ENCODE peak calls at places on chromosome 12, in eight cellular contexts. S is kidney; B is left ventricle myocardium inferior; A is COR-L47; K is cardiac fibroblast; M is Caki2; F is stimulated activated CD4-positive, alpha-beta T cell treated with anti-CD3 and anti-CD28 coated beads, Interleukin-1b, Interleukin-23, amount 100 ng/mL, for 24 hours; X is HCEC 1CT. W is an unnamed sample.

GRCh38 chr12:57755454-57756372 is 810 bp downstream of the MARCHF9 start:
- DNase-seq in M (no peak), S (peak; percentile 84), A (peak; percentile 54), B (peak; percentile 28), F (no peak), K (no peak), X (peak; percentile 0), W (no peak)

GRCh38 chr12:109458771-109459208 is 18.3 kb downstream of the KCTD10 start:
- DNase-seq in B (no peak), S (no peak), A (peak; percentile 9), M (no peak), K (peak; percentile 51), F (no peak), X (no peak), W (peak; percentile 69)

GRCh38 chr12:131942671-131943070 is 7.1 kb upstream of the EP400 start:
- DNase-seq in K (no peak), S (peak; percentile 29), M (no peak), B (no peak), A (no peak), X (no peak), F (no peak), W (no peak)

GRCh38 chr12:52004042-52004648 is 2.6 kb upstream of the TAMALIN start:
- DNase-seq in X (peak; percentile 47), F (no peak), A (peak; percentile 82), K (peak; percentile 69), B (no peak), M (peak; percentile 65), S (peak; percentile 69), W (peak; percentile 65)

GRCh38 chr12:108526482-108527234 is 11.6 kb downstream of the FICD start:
- DNase-seq in K (peak; percentile 26), M (no peak), A (no peak), X (no peak), S (no peak), B (no peak), F (no peak), W (peak; percentile 10)

GRCh38 chr12:32444895-32445294 is 45.5 kb downstream of the FGD4 start:
- DNase-seq in M (peak; percentile 91), A (peak; percentile 47), B (no peak), F (no peak), X (peak; percentile 72), S (no peak), K (peak; percentile 84), W (peak; percentile 74)

GRCh38 chr12:51592034-51592705 is 1.1 kb downstream of the SCN8A start:
- DNase-seq in X (peak; percentile 89), S (peak; percentile 48), F (no peak), A (no peak), B (no peak), M (peak; percentile 35), K (no peak), W (peak; percentile 51)

GRCh38 chr12:89320735-89321134 is 31.6 kb downstream of the DUSP6 start:
- DNase-seq in F (no peak), X (no peak), M (no peak), K (no peak), A (no peak), B (no peak), S (no peak), W (no peak)

GRCh38 chr12:2752676-2753371 is 41.9 kb upstream of the FKBP4 start:
- DNase-seq in B (peak; percentile 72), A (no peak), F (peak; percentile 51), M (peak; percentile 73), X (peak; percentile 21), K (peak; percentile 76), S (peak; percentile 90), W (peak; percentile 70)

GRCh38 chr12:86513206-86513605 is 257.0 kb upstream of the MGAT4C start:
- DNase-seq in M (no peak), A (no peak), F (no peak), S (no peak), B (no peak), K (peak; percentile 27), X (no peak), W (peak; percentile 16)

GRCh38 chr12:94994312-94994711 is 9.2 kb downstream of the NDUFA12 start:
- DNase-seq in X (peak; percentile 72), F (no peak), S (no peak), A (no peak), M (peak; percentile 21), K (peak; percentile 50), B (no peak), W (peak; percentile 86)

GRCh38 chr12:54759751-54760150 is 94.6 kb upstream of the MUCL1 start:
- DNase-seq in M (peak; percentile 16), K (peak; percentile 12), B (no peak), S (no peak), X (peak; percentile 39), A (no peak), F (no peak), W (peak; percentile 6)

GRCh38 chr12:95418142-95418541 is 55.8 kb upstream of the METAP2 start:
- DNase-seq in M (no peak), S (no peak), F (no peak), K (no peak), B (no peak), A (no peak), X (no peak), W (no peak)

GRCh38 chr12:40752011-40752410 is 59.8 kb downstream of the CNTN1 start:
- DNase-seq in B (no peak), F (no peak), K (no peak), M (no peak), A (peak; percentile 21), S (no peak), X (no peak), W (no peak)

GRCh38 chr12:120984351-120984898 is 6.1 kb downstream of the HNF1A start:
- DNase-seq in B (no peak), F (no peak), S (no peak), X (no peak), A (no peak), M (peak; percentile 67), K (no peak), W (no peak)

GRCh38 chr12:47396902-47397663 is 308.7 kb downstream of the RPAP3 start:
- DNase-seq in X (no peak), M (no peak), B (no peak), S (no peak), F (no peak), K (no peak), A (no peak), W (no peak)

GRCh38 chr12:70178038-70178437 is 65.2 kb upstream of the CNOT2 start:
- DNase-seq in A (no peak), K (peak; percentile 60), M (no peak), S (no peak), B (no peak), X (no peak), F (no peak), W (peak; percentile 5)

GRCh38 chr12:28824849-28825248 is 324.2 kb upstream of the FAR2 start:
- DNase-seq in S (no peak), M (no peak), F (no peak), A (no peak), B (no peak), X (no peak), K (no peak), W (no peak)

GRCh38 chr12:53252349-53252916 is 15.7 kb upstream of the ESPL1 start:
- DNase-seq in A (no peak), M (no peak), F (no peak), K (no peak), S (peak; percentile 76), B (peak; percentile 23), X (peak; percentile 23), W (no peak)

W was measured in fibroblast of villous mesenchyme.